ENCODE peak calls at places on chromosomes 7 and 10, in four cellular contexts. F is prostate gland, S is Peyer's patch, X is IMR-90. W is an unnamed sample. For H3K4me1, the result is how much of the 10 kb centered on the place peaks cover.

GRCh38 chr10:71821909-71822763 is 28.9 kb downstream of the PSAP start:
- DNase-seq in S (no peak), F (no peak), X (peak), W (no peak)

GRCh38 chr7:3103614-3104399 is 60.1 kb upstream of the CARD11 start:
- DNase-seq in F (no peak), S (no peak), X (no peak), W (no peak)

GRCh38 chr10:22321156-22321711 is 335 bp downstream of the BMI1 start:
- DNase-seq in S (peak), F (no peak), X (peak), W (peak)

GRCh38 chr7:121420976-121421375 is 24.9 kb upstream of the FAM3C start:
- DNase-seq in F (no peak), X (no peak), S (no peak), W (peak)

GRCh38 chr10:3820255-3820654 is 35.2 kb upstream of the KLF6 start:
- DNase-seq in X (no peak), F (no peak), S (no peak), W (no peak)

GRCh38 chr10:23914641-23915040 is 294.3 kb upstream of the KIAA1217 start:
- DNase-seq in S (no peak), X (no peak), F (no peak), W (no peak)

GRCh38 chr10:94936721-94937120 is 1.7 kb upstream of the CYP2C9 start:
- DNase-seq in S (no peak), X (no peak), F (no peak), W (no peak)

GRCh38 chr10:6579193-6579903 is 728 bp downstream of the PRKCQ start:
- DNase-seq in S (no peak), F (no peak), X (no peak), W (no peak)

GRCh38 chr7:11182736-11183135 is 209.1 kb downstream of the PHF14 start:
- DNase-seq in F (no peak), X (peak), S (no peak), W (no peak)

GRCh38 chr7:106841896-106842390 is 23.1 kb upstream of the PIK3CG start:
- DNase-seq in F (no peak), S (no peak), X (no peak), W (no peak)

GRCh38 chr7:150801242-150801945 is 825 bp downstream of the TMEM176A start:
- DNase-seq in X (no peak), F (no peak), S (peak), W (no peak)

GRCh38 chr7:28682811-28683210 is 270.5 kb downstream of the CREB5 start:
- DNase-seq in F (no peak), X (no peak), S (no peak), W (no peak)

GRCh38 chr7:16727736-16728135 is 25.8 kb upstream of the TSPAN13 start:
- DNase-seq in F (no peak), X (peak), S (no peak), W (no peak)

GRCh38 chr7:69364814-69365587 is 233.3 kb upstream of the AUTS2 start:
- DNase-seq in F (no peak), X (no peak), S (no peak), W (no peak)

GRCh38 chr7:82247814-82248433 is 195.7 kb downstream of the CACNA2D1 start:
- DNase-seq in S (no peak), X (peak), F (no peak), W (no peak)

GRCh38 chr10:8013011-8013410 is 41.5 kb upstream of the GATA3 start:
- DNase-seq in S (no peak), X (no peak), F (no peak), W (no peak)

DNA sequence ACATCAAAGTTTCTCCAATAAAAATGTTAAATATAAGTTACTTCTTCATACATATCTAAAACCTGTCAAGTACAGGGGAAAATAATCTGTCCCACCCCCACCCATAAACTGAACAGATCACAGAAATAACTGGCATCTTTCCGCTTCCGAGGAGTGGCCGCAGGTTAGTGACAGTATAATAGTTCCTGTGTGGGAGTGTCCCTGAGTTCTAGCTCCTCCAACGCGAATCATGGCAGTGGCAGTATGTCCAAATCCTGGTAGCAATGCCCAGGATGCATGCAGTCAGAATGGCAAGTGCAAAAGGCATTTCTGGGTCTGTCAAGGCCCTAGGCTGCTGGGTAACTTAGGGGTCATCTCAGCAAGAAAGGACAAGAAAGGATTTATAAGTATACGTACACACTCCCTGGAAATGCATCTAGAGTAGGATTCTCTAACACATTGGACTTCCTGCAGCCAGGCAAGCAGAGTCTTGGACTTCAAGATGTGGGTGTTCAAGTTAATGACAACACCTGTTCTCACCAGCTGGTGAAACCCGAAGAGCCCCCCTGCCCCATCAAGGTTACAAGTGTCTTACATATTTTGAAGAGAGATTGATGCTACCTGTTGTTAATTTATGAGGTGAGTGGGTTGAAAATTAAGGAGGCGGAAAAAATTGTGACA is 94.4 kb upstream of the COL1A2 start:
- DNase-seq in X (no peak), S (no peak), F (no peak), W (no peak)
- H3K4me1 ChIP-seq in X (under half), S (under half), F (under half), W (half or more)

DNA sequence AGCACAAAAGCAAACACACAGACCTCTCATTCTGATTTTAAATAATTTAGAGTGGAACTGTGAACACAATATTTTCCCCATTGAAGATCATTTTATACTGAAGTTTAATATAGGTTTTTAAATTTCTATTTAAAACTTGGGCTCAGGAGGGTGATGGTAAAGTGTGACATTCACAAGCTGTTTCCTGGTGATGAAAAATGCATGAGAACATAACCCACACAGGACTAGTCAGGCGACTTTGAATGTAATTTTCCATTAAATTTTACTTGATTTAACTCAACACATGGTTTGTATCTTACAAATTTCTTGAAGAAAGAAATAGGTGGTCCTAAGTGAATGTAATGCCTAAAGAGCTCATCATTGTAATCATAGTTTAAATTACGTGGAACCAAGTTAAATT is 143.6 kb downstream of the CDK14 start:
- DNase-seq in S (no peak), X (no peak), F (no peak), W (no peak)
- H3K4me1 ChIP-seq in S (under half), X (under half), F (under half), W (under half)

DNA sequence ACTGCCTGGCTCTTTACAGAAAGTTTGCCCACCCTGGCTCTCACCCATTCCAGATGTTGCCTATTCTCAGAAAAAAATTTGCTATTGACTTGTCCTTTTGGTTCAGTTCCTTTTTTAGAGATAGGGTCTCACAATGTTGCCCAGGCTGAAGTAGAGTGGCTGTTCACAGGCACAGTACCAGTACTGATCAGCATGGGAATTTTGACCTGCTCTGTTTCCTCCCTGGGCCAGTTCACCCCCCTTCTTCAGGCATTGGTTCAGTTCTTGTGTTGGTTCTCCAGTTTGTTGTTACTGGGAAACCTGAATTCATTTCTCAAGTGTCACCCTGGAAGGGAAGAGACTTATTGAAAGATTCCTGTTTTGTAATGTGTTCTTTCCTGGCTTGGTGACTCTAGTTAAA is 52.4 kb downstream of the CNNM2 start:
- DNase-seq in S (no peak), X (no peak), F (no peak), W (no peak)
- H3K4me1 ChIP-seq in S (under half), X (under half), F (under half), W (under half)

DNA sequence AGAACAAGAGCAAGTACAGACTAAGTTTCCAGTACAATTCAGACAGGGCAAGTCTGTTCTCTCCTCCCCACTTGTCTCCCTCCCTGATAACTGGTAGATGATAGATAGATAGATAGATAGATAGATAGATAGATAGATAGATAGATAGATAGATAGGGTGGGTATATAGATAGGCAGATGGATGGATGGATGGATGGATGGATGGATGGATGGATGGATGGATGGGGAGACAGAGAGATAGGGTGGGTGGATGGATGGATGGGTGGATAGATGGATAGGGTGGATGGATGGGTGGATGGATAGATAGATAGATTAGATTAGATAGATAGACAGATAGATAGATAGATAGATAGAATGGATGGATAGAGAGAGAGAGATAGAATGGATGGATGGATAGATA is 152.8 kb upstream of the MKLN1 start:
- DNase-seq in F (no peak), S (no peak), X (no peak), W (no peak)
- H3K4me1 ChIP-seq in F (under half), S (under half), X (under half), W (under half)

DNA sequence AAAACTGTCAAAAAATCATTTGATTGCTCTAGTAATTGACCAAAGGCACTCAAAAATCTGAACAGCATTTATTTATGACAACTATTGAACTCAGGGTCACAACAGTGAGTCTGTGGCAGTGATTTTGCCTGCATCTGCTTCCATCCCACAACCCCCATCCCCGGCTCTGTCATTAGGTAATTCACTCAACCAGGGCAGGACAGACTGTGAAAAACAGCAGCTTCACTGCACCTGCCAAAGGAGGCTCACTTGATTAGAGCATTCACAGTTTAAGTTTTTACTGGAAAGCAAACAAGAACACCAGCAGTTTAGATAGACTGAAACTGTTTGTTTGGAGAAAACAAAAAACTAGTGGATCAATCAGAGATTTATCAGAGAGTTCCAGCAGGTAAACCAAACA is 22.2 kb downstream of the NRCAM start:
- DNase-seq in X (no peak), S (no peak), F (no peak), W (no peak)
- H3K4me1 ChIP-seq in X (under half), S (under half), F (under half), W (under half)

GRCh38 chr10:77189056-77189455 is 448.6 kb downstream of the KCNMA1 start:
- DNase-seq in F (no peak), S (no peak), X (no peak), W (no peak)

GRCh38 chr10:77191324-77192049 is 446.1 kb downstream of the KCNMA1 start:
- DNase-seq in X (no peak), S (no peak), F (no peak), W (no peak)

GRCh38 chr10:77195101-77195500 is 442.5 kb downstream of the KCNMA1 start:
- DNase-seq in S (no peak), X (peak), F (peak), W (no peak)

GRCh38 chr10:77190275-77190674 is 447.3 kb downstream of the KCNMA1 start:
- DNase-seq in F (no peak), X (no peak), S (no peak), W (no peak)

GRCh38 chr10:77192402-77192801 is 445.2 kb downstream of the KCNMA1 start:
- DNase-seq in X (peak), S (no peak), F (no peak), W (no peak)
- H3K4me1 ChIP-seq in X (under half), S (under half), F (under half), W (under half)

GRCh38 chr7:148717266-148717793 is 18.6 kb downstream of the CUL1 start:
- DNase-seq in X (no peak), S (no peak), F (no peak), W (no peak)
- H3K4me1 ChIP-seq in X (under half), S (under half), F (under half), W (under half)

DNA sequence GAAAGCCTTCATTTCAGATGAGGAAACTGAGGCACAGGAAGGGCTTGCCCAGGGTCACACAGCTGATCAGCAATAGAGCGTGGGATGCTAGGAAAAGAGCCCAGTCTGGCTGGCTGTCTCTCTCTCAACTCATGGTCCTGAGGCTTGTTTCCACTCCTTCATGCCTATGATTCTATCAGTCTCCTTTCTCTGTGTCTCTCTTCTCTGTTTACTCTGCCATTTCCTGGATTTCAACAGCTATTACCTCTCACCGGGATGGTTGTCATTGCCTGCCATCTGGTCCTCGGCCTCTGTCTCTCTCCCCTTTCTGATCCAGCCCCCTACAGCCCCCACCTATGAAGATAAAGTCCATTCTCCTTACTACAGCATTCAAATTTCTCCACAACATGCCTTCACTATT is 93.3 kb upstream of the AGBL3 start:
- DNase-seq in F (no peak), S (no peak), X (no peak), W (no peak)
- H3K4me1 ChIP-seq in F (under half), S (under half), X (under half), W (under half)

GRCh38 chr10:79224263-79224949 is 122.9 kb upstream of the PPIF start:
- DNase-seq in X (no peak), S (no peak), F (no peak), W (no peak)
- H3K4me1 ChIP-seq in X (half or more), S (under half), F (under half), W (under half)

DNA sequence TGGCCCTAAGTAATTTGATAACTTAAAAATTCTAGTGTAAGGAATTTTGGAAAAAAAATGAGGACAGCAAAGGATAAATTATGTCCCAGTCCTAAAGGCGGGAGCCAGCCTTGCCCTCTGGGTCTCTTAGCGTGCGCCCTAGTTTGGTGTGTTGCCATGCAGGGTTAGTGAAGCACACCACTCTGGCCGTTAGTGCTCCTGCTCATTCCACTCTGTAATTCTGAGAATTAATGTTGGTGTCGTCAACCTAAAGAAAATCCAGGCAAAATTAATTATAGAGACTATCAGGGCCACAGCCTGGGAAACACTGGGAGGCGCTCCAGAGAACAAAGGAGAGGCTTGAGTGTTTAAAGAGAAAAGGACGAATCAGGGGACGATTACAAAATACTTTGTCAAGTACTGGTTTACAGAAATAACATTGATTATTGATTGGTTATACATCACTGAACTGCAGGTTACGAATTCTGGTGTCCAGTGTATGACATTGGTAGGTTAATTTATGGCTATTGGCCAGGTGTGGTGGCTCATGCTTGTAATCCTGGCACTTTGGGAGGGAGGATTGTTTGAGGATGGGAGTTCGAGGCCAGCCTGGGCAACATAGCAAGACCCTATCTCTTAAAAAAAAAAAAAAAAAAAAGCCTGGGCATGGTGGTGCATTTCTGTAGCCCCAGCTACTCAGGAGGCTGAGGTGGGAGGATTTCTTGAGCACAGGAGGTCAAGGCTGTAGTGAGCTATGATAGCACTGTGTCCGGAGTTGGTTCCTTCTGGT is 5.8 kb downstream of the DYNC2I1 start:
- DNase-seq in S (no peak), F (no peak), X (no peak), W (no peak)
- H3K4me1 ChIP-seq in S (under half), F (under half), X (under half), W (under half)

W was measured in stomach.